ENCODE peak calls at places on chromosomes 12 and 14, in five cellular contexts. One of them, this sample, is unnamed. For H3K4me1, the result is how much of the 10 kb centered on the place peaks cover.

GRCh38 chr12:7994731-7995205 is 37.7 kb upstream of the FOXJ2 start:
- DNase-seq in GM23248: peak
- DNase-seq in cardiac muscle cell: peak
- DNase-seq in colonic mucosa: no peak
- DNase-seq in stomach: no peak
- DNase-seq in this sample: no peak

GRCh38 chr14:34330846-34331245 is 131.2 kb downstream of the SPTSSA start:
- DNase-seq in GM23248: no peak
- DNase-seq in cardiac muscle cell: no peak
- DNase-seq in colonic mucosa: no peak
- DNase-seq in stomach: no peak
- DNase-seq in this sample: no peak

GRCh38 chr14:38839743-38840375 is 263.2 kb downstream of the SEC23A start:
- DNase-seq in GM23248: peak
- DNase-seq in cardiac muscle cell: peak
- DNase-seq in colonic mucosa: peak
- DNase-seq in stomach: no peak
- DNase-seq in this sample: no peak

GRCh38 chr12:51866762-51867161 is 18.2 kb upstream of the FIGNL2 start:
- DNase-seq in GM23248: no peak
- DNase-seq in cardiac muscle cell: no peak
- DNase-seq in colonic mucosa: no peak
- DNase-seq in stomach: no peak
- DNase-seq in this sample: peak

GRCh38 chr12:7289743-7290142 is 14.1 kb upstream of the ACSM4 start:
- DNase-seq in GM23248: no peak
- DNase-seq in cardiac muscle cell: no peak
- DNase-seq in colonic mucosa: no peak
- DNase-seq in stomach: no peak
- DNase-seq in this sample: no peak

GRCh38 chr12:26493656-26494055 is 298.3 kb downstream of the SSPN start:
- DNase-seq in GM23248: no peak
- DNase-seq in cardiac muscle cell: no peak
- DNase-seq in colonic mucosa: no peak
- DNase-seq in stomach: no peak
- DNase-seq in this sample: no peak

GRCh38 chr12:124332068-124332672 is 37.3 kb downstream of the RFLNA start:
- DNase-seq in GM23248: no peak
- DNase-seq in cardiac muscle cell: no peak
- DNase-seq in colonic mucosa: no peak
- DNase-seq in stomach: no peak
- DNase-seq in this sample: no peak

GRCh38 chr14:66575939-66576338 is 68.0 kb downstream of the GPHN start:
- DNase-seq in GM23248: no peak
- DNase-seq in cardiac muscle cell: no peak
- DNase-seq in colonic mucosa: no peak
- DNase-seq in stomach: no peak
- DNase-seq in this sample: no peak

GRCh38 chr12:55847603-55848329 is 5.0 kb upstream of the MMP19 start:
- DNase-seq in GM23248: peak
- DNase-seq in cardiac muscle cell: peak
- DNase-seq in colonic mucosa: peak
- DNase-seq in stomach: peak
- DNase-seq in this sample: peak

GRCh38 chr12:119088917-119089667 is 89.6 kb upstream of the HSPB8 start:
- DNase-seq in GM23248: no peak
- DNase-seq in cardiac muscle cell: no peak
- DNase-seq in colonic mucosa: no peak
- DNase-seq in stomach: no peak
- DNase-seq in this sample: no peak

GRCh38 chr12:130764475-130765185 is 48.5 kb upstream of the RIMBP2 start:
- DNase-seq in GM23248: peak
- DNase-seq in cardiac muscle cell: peak
- DNase-seq in colonic mucosa: no peak
- DNase-seq in stomach: no peak
- DNase-seq in this sample: no peak

GRCh38 chr12:109685574-109686447 is 27.8 kb upstream of the FAM222A start:
- DNase-seq in GM23248: no peak
- DNase-seq in cardiac muscle cell: no peak
- DNase-seq in colonic mucosa: no peak
- DNase-seq in stomach: no peak
- DNase-seq in this sample: no peak

GRCh38 chr14:100731846-100732765 is 5.4 kb downstream of the DLK1 start:
- DNase-seq in GM23248: no peak
- DNase-seq in cardiac muscle cell: no peak
- DNase-seq in colonic mucosa: no peak
- DNase-seq in stomach: no peak
- DNase-seq in this sample: peak

GRCh38 chr14:71610797-71611196 is 321.4 kb upstream of the RGS6 start:
- DNase-seq in GM23248: no peak
- DNase-seq in cardiac muscle cell: no peak
- DNase-seq in colonic mucosa: no peak
- DNase-seq in stomach: no peak
- DNase-seq in this sample: no peak

GRCh38 chr12:47818701-47819543 is 781 bp downstream of the HDAC7 start:
- DNase-seq in GM23248: peak
- DNase-seq in cardiac muscle cell: no peak
- DNase-seq in colonic mucosa: peak
- DNase-seq in stomach: peak
- DNase-seq in this sample: peak

GRCh38 chr12:103697912-103698751 is 111.1 kb downstream of the STAB2 start:
- DNase-seq in GM23248: no peak
- DNase-seq in cardiac muscle cell: no peak
- DNase-seq in colonic mucosa: no peak
- DNase-seq in stomach: no peak
- DNase-seq in this sample: no peak

GRCh38 chr14:82449926-82450325 is 916.3 kb upstream of the SEL1L start:
- DNase-seq in GM23248: no peak
- DNase-seq in cardiac muscle cell: no peak
- DNase-seq in colonic mucosa: no peak
- DNase-seq in stomach: no peak
- DNase-seq in this sample: no peak

GRCh38 chr14:53783256-53783655 is 173.4 kb downstream of the BMP4 start:
- DNase-seq in GM23248: no peak
- DNase-seq in cardiac muscle cell: no peak
- DNase-seq in colonic mucosa: no peak
- DNase-seq in stomach: no peak
- DNase-seq in this sample: no peak

GRCh38 chr12:88753074-88753473 is 172.8 kb upstream of the KITLG start:
- DNase-seq in GM23248: peak
- DNase-seq in cardiac muscle cell: peak
- DNase-seq in colonic mucosa: no peak
- DNase-seq in stomach: no peak
- DNase-seq in this sample: no peak

GRCh38 chr14:96574633-96575191 is 72.5 kb downstream of the PAPOLA start:
- DNase-seq in GM23248: peak
- DNase-seq in cardiac muscle cell: peak
- DNase-seq in colonic mucosa: no peak
- DNase-seq in stomach: no peak
- DNase-seq in this sample: no peak

DNA sequence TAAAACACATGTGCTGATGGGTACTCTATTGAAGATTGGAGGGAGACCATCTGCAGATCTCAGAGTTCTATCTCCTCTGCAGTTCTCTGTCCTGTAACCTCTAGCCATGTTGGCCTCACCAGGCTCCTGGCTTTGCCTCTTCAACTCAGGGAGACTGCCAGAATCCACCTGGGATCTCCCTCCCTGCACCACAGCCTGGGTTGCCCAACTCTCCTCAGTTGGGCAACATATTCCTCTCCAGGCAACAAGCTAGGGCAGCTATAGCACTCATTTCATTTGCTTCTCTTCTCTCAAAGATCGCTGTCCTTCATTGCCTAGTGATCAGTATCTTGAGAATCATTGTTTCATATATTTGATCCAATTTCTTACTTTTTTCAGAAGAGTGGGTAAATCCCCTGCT is 28.8 kb downstream of the CKAP4 start:
- DNase-seq in GM23248: no peak
- DNase-seq in cardiac muscle cell: no peak
- DNase-seq in colonic mucosa: no peak
- DNase-seq in stomach: no peak
- DNase-seq in this sample: no peak
- H3K4me3 ChIP-seq in GM23248: no peak
- H3K4me3 ChIP-seq in cardiac muscle cell: no peak
- H3K4me3 ChIP-seq in colonic mucosa: no peak
- H3K4me3 ChIP-seq in stomach: no peak
- H3K4me3 ChIP-seq in this sample: no peak

GRCh38 chr12:122402264-122402663 is 20.2 kb downstream of the CLIP1 start:
- DNase-seq in GM23248: no peak
- DNase-seq in cardiac muscle cell: no peak
- DNase-seq in colonic mucosa: no peak
- DNase-seq in stomach: no peak
- DNase-seq in this sample: peak

GRCh38 chr12:122406701-122407154 is 15.7 kb downstream of the CLIP1 start:
- DNase-seq in GM23248: peak
- DNase-seq in cardiac muscle cell: peak
- DNase-seq in colonic mucosa: no peak
- DNase-seq in stomach: no peak
- DNase-seq in this sample: no peak

GRCh38 chr12:122403831-122404230 is 18.6 kb downstream of the CLIP1 start:
- DNase-seq in GM23248: no peak
- DNase-seq in cardiac muscle cell: no peak
- DNase-seq in colonic mucosa: no peak
- DNase-seq in stomach: no peak
- DNase-seq in this sample: peak

GRCh38 chr12:122399592-122400373 is 22.7 kb downstream of the CLIP1 start:
- DNase-seq in GM23248: peak
- DNase-seq in cardiac muscle cell: peak
- DNase-seq in colonic mucosa: peak
- DNase-seq in stomach: peak
- DNase-seq in this sample: peak

DNA sequence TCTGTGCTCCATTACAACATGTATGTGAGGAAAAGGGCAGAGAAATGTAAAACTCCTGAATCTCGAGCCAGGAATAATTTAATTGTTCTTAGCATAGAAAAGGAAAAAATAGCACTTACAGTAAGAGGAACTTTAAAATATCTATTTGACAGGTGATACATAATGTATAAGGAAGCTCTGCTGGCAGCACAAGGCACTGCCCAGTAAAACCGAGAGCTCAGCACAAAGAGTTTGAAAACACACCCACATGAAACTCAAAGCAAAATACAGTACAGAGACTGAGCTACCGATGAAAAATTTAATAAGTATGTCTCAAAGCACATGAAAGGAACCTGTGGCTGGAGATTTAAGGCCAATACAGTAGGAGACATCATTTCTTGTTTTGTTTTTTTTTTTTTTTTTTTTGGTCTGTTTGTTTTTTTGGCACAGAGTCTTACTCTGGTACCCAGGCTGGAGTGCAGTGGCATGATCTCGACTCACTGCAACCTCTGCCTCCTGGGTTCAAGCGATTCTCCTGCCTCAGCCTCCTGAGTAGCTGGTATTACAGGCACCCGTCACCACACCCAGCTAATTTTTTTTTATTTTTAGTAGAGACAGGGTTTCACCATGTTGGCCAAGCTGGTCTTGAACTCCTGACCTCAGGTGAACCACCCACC is 19.2 kb downstream of the CLIP1 start:
- DNase-seq in GM23248: no peak
- DNase-seq in cardiac muscle cell: no peak
- DNase-seq in colonic mucosa: no peak
- DNase-seq in stomach: no peak
- DNase-seq in this sample: no peak
- H3K27ac ChIP-seq in GM23248: no peak
- H3K27ac ChIP-seq in cardiac muscle cell: no peak
- H3K27ac ChIP-seq in colonic mucosa: no peak
- H3K27ac ChIP-seq in stomach: no peak
- H3K27ac ChIP-seq in this sample: no peak

GRCh38 chr14:68549966-68550705 is 242.7 kb downstream of the ZFP36L1 start:
- DNase-seq in GM23248: no peak
- DNase-seq in cardiac muscle cell: peak
- DNase-seq in colonic mucosa: no peak
- DNase-seq in stomach: no peak
- DNase-seq in this sample: no peak
- H3K4me1 ChIP-seq in GM23248: half or more
- H3K4me1 ChIP-seq in cardiac muscle cell: under half
- H3K4me1 ChIP-seq in colonic mucosa: under half
- H3K4me1 ChIP-seq in stomach: half or more
- H3K4me1 ChIP-seq in this sample: half or more

DNA sequence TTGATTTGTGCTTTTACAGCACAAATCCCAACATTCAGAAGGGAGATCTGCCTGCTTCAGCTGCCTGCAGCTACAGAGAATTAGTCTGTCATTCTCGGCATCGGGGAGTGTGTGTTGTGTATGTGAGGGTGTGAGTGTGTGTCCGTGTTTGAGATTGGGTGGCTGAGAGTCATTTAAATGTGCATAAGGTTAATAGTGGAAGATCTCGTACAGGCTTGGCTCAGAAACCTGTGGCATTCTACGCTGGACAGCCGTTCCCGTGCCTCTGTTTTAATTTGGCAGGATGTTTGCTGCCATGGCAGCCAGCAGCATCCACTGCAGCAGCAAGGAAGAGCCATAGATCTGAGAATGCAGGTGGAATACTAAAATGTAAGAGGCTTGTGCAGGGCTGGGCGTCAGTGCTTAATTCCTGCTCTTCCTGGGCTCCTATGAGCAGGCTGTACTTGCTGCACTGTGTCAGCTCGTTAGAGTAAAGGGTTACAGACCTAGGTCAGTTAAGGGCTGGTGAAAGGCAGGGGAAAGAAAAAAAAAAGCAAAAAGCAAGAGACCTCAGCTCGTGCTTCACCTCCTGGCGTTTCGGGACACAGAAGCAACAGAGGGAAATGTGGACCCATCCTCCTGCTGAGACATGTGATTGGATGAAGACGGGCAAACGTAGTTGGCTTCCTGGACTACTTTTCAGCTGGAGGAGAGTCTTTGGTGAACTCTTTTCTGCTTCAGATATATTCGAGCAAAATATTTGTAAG is 205.4 kb downstream of the NAV3 start:
- DNase-seq in GM23248: no peak
- DNase-seq in cardiac muscle cell: peak
- DNase-seq in colonic mucosa: no peak
- DNase-seq in stomach: no peak
- DNase-seq in this sample: no peak
- H3K4me3 ChIP-seq in GM23248: no peak
- H3K4me3 ChIP-seq in cardiac muscle cell: no peak
- H3K4me3 ChIP-seq in colonic mucosa: no peak
- H3K4me3 ChIP-seq in stomach: no peak
- H3K4me3 ChIP-seq in this sample: peak

This sample was measured in upper lobe of right lung.